ENCODE peak calls at places on chromosomes 4 and X, in eight cellular contexts. I, P, F, Y, N, Z, J and T are unnamed samples. For H3K36me3, the result is how much of the 10 kb centered on the place peaks cover.

GRCh38 chr4:18111100-18111499 is 89.5 kb upstream of the LCORL start:
- DNase-seq in N (no peak), F (peak), Y (peak), J (no peak), P (no peak), Z (no peak), I (no peak), T (no peak)

GRCh38 chrX:12241026-12241425 is 102.8 kb downstream of the FRMPD4 start:
- DNase-seq in N (no peak), I (no peak), F (no peak), P (no peak), Y (no peak), Z (no peak), J (no peak), T (no peak)

GRCh38 chrX:66015152-66015827 is 24.6 kb downstream of the VSIG4 start:
- DNase-seq in J (peak), P (no peak), N (no peak), I (no peak), Z (no peak), F (peak), Y (no peak), T (no peak)

GRCh38 chrX:140034916-140035315 is 69.6 kb upstream of the CXorf66 start:
- DNase-seq in P (peak), J (peak), F (peak), N (no peak), I (no peak), Z (peak), Y (peak), T (peak)

GRCh38 chrX:68697465-68698125 is 50.1 kb downstream of the STARD8 start:
- DNase-seq in I (no peak), F (peak), J (no peak), Y (no peak), P (no peak), N (no peak), Z (no peak), T (no peak)

GRCh38 chr4:176762661-176763308 is 29.9 kb downstream of the VEGFC start:
- DNase-seq in Z (no peak), P (no peak), Y (no peak), I (no peak), F (no peak), N (no peak), J (no peak), T (no peak)

GRCh38 chr4:152667781-152668180 is 12.0 kb downstream of the TMEM154 start:
- DNase-seq in Z (no peak), N (no peak), P (no peak), F (no peak), J (peak), Y (no peak), I (no peak), T (no peak)

GRCh38 chr4:169412046-169412445 is 141.3 kb upstream of the SH3RF1 start:
- DNase-seq in P (no peak), J (no peak), I (no peak), F (peak), Y (no peak), N (peak), Z (no peak), T (no peak)

GRCh38 chr4:146957252-146957651 is 11.6 kb upstream of the TTC29 start:
- DNase-seq in Y (no peak), I (peak), P (no peak), Z (peak), N (peak), J (no peak), F (no peak), T (no peak)

GRCh38 chr4:25863347-25863784 is 578 bp upstream of the SEL1L3 start:
- DNase-seq in N (no peak), I (no peak), Y (peak), Z (no peak), J (peak), P (peak), F (no peak), T (peak)

GRCh38 chr4:156329779-156330178 is 376.1 kb upstream of the CTSO start:
- DNase-seq in Z (peak), N (no peak), Y (no peak), I (no peak), P (no peak), F (no peak), J (no peak), T (no peak)

GRCh38 chr4:40629401-40630334 is at the start of gene RBM47:
- DNase-seq in F (peak), Y (peak), I (peak), P (peak), N (peak), Z (peak), J (peak), T (no peak)

GRCh38 chr4:65893957-65894755 is 223.9 kb upstream of the EPHA5 start:
- DNase-seq in Z (peak), J (no peak), N (no peak), F (no peak), P (no peak), Y (no peak), I (no peak), T (no peak)

GRCh38 chrX:44088755-44089154 is 115.6 kb upstream of the NDP start:
- DNase-seq in Y (no peak), N (no peak), F (no peak), J (no peak), Z (peak), P (no peak), I (no peak), T (no peak)

GRCh38 chrX:24369816-24370215 is 9.4 kb downstream of the SUPT20HL1 start:
- DNase-seq in P (no peak), F (no peak), J (no peak), N (no peak), Y (peak), Z (no peak), I (no peak), T (no peak)

GRCh38 chrX:154799554-154800348 is 5.5 kb downstream of the MPP1 start:
- DNase-seq in F (no peak), J (no peak), N (no peak), Z (no peak), Y (no peak), I (peak), P (peak), T (no peak)

DNA sequence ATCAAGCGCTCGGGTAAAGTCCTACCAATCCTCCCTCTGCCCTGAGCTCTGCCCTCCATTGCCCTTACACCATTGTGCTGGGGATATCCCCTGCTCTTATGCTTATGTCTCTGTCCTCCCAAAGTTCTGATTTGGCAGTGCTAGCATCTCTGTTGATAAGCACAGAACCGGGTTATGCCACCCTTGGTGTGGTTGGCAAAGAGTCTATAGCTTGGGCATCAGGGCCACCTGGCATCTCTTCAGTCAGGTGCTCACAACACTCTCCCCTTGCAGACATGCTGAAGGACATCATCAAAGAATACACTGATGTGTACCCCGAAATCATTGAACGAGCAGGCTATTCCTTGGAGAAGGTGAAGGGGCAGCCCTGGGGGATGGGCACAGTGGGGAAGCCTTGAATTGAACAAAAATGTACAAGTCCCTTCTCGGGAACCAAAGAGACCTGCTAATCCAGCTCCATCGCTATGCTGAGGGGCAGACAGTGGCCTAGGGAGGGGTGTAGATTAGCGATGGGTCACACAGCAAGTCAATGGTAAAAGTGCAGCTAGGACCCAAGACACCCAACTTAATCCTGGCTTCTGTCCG is 3.8 kb downstream of the MAGED2 start:
- DNase-seq in I (no peak), Y (no peak), N (no peak), Z (no peak), P (no peak), J (no peak), F (no peak), T (no peak)
- H3K36me3 ChIP-seq in I (half or more), Y (under half), N (under half), Z (under half), P (under half), J (under half), F (under half), T (under half)

GRCh38 chr4:13547563-13548041 is 3.3 kb upstream of the NKX3-2 start:
- DNase-seq in Y (peak), N (no peak), Z (no peak), F (no peak), J (peak), P (peak), I (peak), T (peak)
- H2AFZ ChIP-seq in Y (peak), N (peak), Z (peak), F (peak), J (peak), P (peak), I (peak), T (peak)

DNA sequence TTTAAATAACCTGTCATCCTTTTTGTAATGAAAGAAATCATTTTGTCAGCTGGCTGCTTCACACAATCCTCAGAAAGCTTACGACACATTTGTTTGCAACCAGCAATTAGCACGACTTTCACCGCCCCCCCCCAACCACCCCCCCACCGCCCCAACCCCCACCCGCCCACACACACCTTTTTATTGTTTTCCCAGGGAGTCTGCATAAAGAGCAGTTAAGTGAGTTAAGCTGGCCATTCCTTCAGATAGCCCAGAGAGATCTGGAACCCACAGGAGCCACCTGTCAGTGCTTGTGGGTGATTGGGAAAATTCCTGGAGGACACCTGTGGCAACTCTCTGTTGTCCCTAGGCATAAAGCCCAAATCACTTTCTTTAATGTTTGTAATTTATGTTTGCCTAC is 175.7 kb upstream of the FMR1 start:
- DNase-seq in I (no peak), J (no peak), P (no peak), Z (no peak), F (no peak), Y (peak), N (no peak), T (no peak)
- H3K27ac ChIP-seq in I (no peak), J (no peak), P (no peak), Z (no peak), F (no peak), Y (no peak), N (no peak), T (no peak)

DNA sequence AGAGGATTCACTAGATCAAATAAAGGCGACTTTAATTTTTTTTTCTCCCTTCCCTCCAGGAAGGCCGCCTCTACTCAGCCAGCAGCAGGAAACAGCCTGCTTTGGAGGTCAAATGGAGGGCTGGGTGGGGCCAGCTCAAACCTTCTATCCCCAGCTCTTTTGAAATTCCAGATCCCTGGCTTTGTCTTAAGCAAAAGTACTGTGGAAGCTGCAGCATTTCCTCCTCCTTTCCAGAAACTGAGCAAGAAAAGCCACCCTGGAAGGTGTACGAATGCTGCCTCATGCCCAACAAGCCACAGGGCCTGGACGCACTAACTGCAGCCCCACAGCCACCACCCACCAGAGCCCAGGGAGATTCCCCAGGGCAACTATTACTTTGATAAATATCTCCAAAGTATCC is 55.1 kb upstream of the ZCCHC13 start:
- DNase-seq in P (peak), F (no peak), I (peak), Y (peak), N (no peak), J (no peak), Z (peak), T (no peak)
- H3K36me3 ChIP-seq in P (under half), F (under half), I (under half), Y (under half), N (under half), J (under half), Z (under half), T (under half)

GRCh38 chr4:2797545-2798305 is 4.8 kb downstream of the SH3BP2 start:
- DNase-seq in I (no peak), N (no peak), Z (no peak), F (no peak), J (no peak), P (peak), Y (no peak), T (no peak)

GRCh38 chr4:2797188-2797544 is 4.3 kb downstream of the SH3BP2 start:
- DNase-seq in J (no peak), Z (no peak), Y (no peak), I (no peak), N (no peak), F (no peak), P (peak), T (no peak)

GRCh38 chr4:2799971-2800690 is 7.2 kb downstream of the SH3BP2 start:
- DNase-seq in N (no peak), Y (no peak), Z (peak), P (no peak), I (no peak), F (no peak), J (no peak), T (no peak)

GRCh38 chr4:2799444-2799911 is 6.6 kb downstream of the SH3BP2 start:
- DNase-seq in N (no peak), I (no peak), J (no peak), F (no peak), Y (no peak), Z (no peak), P (peak), T (no peak)

GRCh38 chr4:2798399-2799301 is 5.8 kb downstream of the SH3BP2 start:
- DNase-seq in P (peak), J (peak), I (peak), F (peak), Y (no peak), Z (no peak), N (no peak), T (no peak)
- H2AFZ ChIP-seq in P (no peak), J (no peak), I (no peak), F (no peak), Y (no peak), Z (no peak), N (no peak), T (no peak)

GRCh38 chrX:55451990-55452824 is at the start of gene MAGEH1:
- DNase-seq in N (peak), J (peak), I (peak), F (peak), Y (peak), Z (peak), P (peak), T (peak)
- H3K27ac ChIP-seq in N (no peak), J (peak), I (no peak), F (no peak), Y (no peak), Z (peak), P (no peak), T (peak)

DNA sequence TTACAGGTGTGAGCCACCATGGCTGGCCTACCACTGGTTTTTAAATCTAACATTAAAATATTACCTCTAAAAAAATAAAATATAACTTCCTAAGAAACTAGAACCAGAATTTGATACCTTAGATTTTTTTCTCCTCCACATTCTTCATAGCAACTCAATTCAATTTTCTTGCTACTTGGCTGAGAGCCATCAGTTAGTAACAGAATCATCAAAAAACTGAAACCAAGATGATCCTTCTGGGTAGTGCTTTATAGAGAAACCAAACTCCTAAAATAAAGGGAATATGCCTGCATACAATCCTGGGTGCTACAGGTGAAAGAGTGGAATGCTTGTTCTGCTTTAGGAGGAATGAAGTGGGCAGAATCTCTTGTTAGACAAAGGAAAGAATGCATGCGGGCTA is 64.4 kb downstream of the RPS3A start:
- DNase-seq in Z (no peak), I (no peak), Y (no peak), F (no peak), N (no peak), P (no peak), J (no peak), T (no peak)
- H3K36me3 ChIP-seq in Z (under half), I (half or more), Y (under half), F (under half), N (under half), P (under half), J (under half), T (under half)

GRCh38 chr4:185357220-185357619 is 38.5 kb downstream of the LRP2BP start:
- DNase-seq in J (no peak), N (no peak), I (peak), P (no peak), Z (peak), F (peak), Y (no peak), T (no peak)
- H2AFZ ChIP-seq in J (no peak), N (no peak), I (no peak), P (no peak), Z (no peak), F (no peak), Y (no peak), T (no peak)

GRCh38 chrX:1205681-1206611 is 6.5 kb downstream of the CRLF2 start:
- DNase-seq in J (peak), Z (peak), N (peak), F (peak), I (peak), P (peak), Y (peak), T (peak)

GRCh38 chrX:1210844-1211243 is 1.6 kb downstream of the CRLF2 start:
- DNase-seq in P (no peak), J (no peak), I (no peak), F (no peak), Y (no peak), N (no peak), Z (no peak), T (no peak)

GRCh38 chrX:1202251-1202650 is 10.2 kb downstream of the CRLF2 start:
- DNase-seq in Y (no peak), P (no peak), J (no peak), I (no peak), F (no peak), Z (no peak), N (no peak), T (no peak)

GRCh38 chrX:1212532-1212931 is at the start of gene CRLF2:
- DNase-seq in P (no peak), N (peak), I (peak), Y (no peak), J (peak), Z (peak), F (peak), T (no peak)

DNA sequence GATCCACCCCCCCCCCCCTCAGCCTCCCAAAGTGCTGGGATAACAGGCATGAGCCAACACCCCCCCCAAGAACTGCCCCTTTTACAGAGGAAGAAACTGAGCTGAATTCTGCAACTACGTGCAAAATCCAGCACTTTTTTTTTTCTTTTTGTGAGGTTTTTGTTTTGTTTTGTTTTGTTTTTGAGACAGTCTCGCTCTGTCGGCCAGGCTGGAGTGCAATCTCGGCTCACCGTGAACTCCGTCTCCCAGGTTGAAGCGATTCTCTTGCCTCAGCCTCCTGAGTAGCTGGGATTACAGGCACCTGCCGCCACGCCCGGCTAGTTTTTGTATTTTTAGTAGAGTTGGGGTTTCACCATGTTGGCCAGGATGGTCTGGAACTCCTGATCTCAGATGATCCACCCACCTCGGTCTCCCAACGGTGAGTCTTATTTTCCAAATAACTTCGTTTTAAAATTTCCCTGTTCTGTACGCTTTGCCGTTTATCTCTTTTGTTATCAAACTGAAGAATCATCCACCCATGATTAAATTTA is 4.9 kb downstream of the CRLF2 start:
- DNase-seq in N (no peak), Y (no peak), J (no peak), I (no peak), Z (no peak), P (no peak), F (no peak), T (no peak)
- H3K27ac ChIP-seq in N (no peak), Y (no peak), J (peak), I (no peak), Z (no peak), P (no peak), F (no peak), T (no peak)

GRCh38 chr4:83440148-83440814 is 15.3 kb downstream of the HELQ start:
- DNase-seq in F (no peak), J (peak), Z (no peak), Y (no peak), I (no peak), N (no peak), P (no peak), T (no peak)
- H3K36me3 ChIP-seq in F (under half), J (half or more), Z (under half), Y (under half), I (half or more), N (under half), P (under half), T (under half)